ENCODE peak calls at places on chromosomes 7 and 10, in five cellular contexts. U is stomach, M is transverse colon, K is HepG2, B is GM12878. H is an unnamed sample.

GRCh38 chr7:128876127-128876526 is 13.5 kb downstream of the ATP6V1F start:
- DNase-seq in U (no peak), K (no peak), M (peak; percentile 26), B (no peak), H (peak; percentile 26)

GRCh38 chr10:129905553-129905952 is 58.5 kb downstream of the EBF3 start:
- DNase-seq in K (no peak), B (no peak), M (no peak), U (no peak), H (no peak)

GRCh38 chr7:916291-916941 is 38.1 kb downstream of the ADAP1 start:
- DNase-seq in K (no peak), U (no peak), B (no peak), M (peak; percentile 66), H (peak; percentile 66)

GRCh38 chr7:134932707-134933370 is 53.5 kb upstream of the AGBL3 start:
- DNase-seq in U (no peak), M (peak; percentile 23), B (peak; percentile 23), K (no peak), H (no peak)

GRCh38 chr10:20313665-20314064 is 497.4 kb downstream of the PLXDC2 start:
- DNase-seq in K (no peak), B (no peak), U (no peak), M (no peak), H (no peak)

GRCh38 chr10:92849234-92849525 is 860 bp downstream of the EXOC6 start:
- DNase-seq in U (no peak), B (no peak), K (no peak), M (no peak), H (no peak)

GRCh38 chr7:1200045-1200444 is 32.6 kb upstream of the UNCX start:
- DNase-seq in B (no peak), M (no peak), K (no peak), U (no peak), H (no peak)

GRCh38 chr7:73828107-73828803 is 2.5 kb upstream of the CLDN4 start:
- DNase-seq in K (peak; percentile 89), M (peak; percentile 86), B (no peak), U (peak; percentile 63), H (no peak)

GRCh38 chr7:76356823-76357222 is 2.0 kb downstream of the YWHAG start:
- DNase-seq in M (peak; percentile 35), U (no peak), B (no peak), K (no peak), H (no peak)

GRCh38 chr10:20552382-20552781 is 344.7 kb downstream of the NEBL start:
- DNase-seq in B (no peak), M (no peak), U (no peak), K (no peak), H (no peak)

GRCh38 chr10:86706977-86707376 is 38.7 kb downstream of the LDB3 start:
- DNase-seq in K (no peak), B (no peak), U (no peak), M (no peak), H (no peak)

GRCh38 chr10:95451150-95451549 is 110.0 kb downstream of the SORBS1 start:
- DNase-seq in K (no peak), U (no peak), M (no peak), B (no peak), H (no peak)
- TF ChIP-seq EP300 in K (no peak), U (no peak), M (no peak), B (no peak), H (no peak)

GRCh38 chr10:100155936-100156335 is 29.9 kb downstream of the ERLIN1 start:
- DNase-seq in U (no peak), M (no peak), K (no peak), B (no peak), H (no peak)
- H3K36me3 ChIP-seq in U (peaks cover 43% of the 10 kb centered on the region), M (no peaks in the 10 kb centered on the region), K (peaks cover 19% of the 10 kb centered on the region), B (peaks cover 21% of the 10 kb centered on the region), H (peaks cover 55% of the 10 kb centered on the region)

DNA sequence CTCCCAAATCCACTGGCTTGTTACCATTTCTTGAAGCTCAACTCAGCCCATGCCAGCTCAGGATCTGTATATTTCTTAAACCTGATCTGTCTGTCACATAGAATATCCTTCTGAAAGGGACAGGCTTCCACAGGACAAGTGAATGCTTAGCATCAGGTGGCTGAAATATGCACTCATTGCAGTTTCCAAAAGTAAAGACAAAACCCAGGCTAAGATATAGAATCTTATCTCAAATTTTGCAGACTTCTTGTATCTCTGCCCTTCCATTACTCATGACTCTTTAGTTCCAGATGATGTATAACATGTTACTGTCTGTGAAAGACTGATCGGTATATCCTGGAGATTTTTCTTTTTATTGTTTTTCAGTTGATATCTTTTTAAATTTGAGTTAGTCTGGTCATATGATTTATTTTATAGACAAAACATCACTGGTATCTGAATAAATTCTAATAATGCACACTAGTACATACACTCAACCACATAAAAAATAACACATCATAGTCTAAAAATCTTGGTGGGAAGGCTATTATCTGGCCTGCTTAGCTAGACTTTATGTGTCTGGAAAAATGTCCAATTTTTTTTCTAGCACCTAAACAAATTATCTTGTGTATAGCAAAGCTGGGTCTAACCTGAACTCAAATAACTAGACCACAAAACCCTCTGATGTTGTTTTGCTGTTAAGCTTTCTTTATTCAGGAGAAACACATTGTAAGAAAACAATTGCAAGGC is 182.6 kb downstream of the ADAM12 start:
- DNase-seq in K (no peak), B (no peak), U (no peak), M (no peak), H (no peak)
- TF ChIP-seq EP300 in K (no peak), B (no peak), U (no peak), M (no peak), H (no peak)

DNA sequence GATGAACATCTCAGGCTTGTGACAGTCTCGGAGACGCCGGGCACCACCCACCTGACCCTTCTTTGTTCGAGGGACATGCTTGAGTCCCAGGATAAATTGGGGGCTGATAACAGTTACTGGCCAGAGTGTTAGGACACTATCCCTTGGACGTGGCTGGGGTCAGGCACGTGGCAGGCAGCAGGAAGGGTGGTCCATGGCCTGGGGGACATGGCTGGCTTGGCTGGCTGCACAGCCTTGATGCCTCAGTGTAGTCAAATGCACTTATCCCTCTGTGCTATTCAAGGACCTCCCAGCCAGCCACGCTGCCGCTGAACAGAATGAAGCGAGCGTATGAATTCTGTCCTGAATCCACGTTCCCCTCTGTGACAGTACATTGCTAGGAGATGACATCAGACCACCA is 662.0 kb upstream of the FOXK1 start:
- DNase-seq in U (no peak), B (no peak), K (no peak), M (no peak), H (no peak)
- H3K36me3 ChIP-seq in U (no peaks in the 10 kb centered on the region), B (no peaks in the 10 kb centered on the region), K (no peaks in the 10 kb centered on the region), M (no peaks in the 10 kb centered on the region), H (no peaks in the 10 kb centered on the region)

DNA sequence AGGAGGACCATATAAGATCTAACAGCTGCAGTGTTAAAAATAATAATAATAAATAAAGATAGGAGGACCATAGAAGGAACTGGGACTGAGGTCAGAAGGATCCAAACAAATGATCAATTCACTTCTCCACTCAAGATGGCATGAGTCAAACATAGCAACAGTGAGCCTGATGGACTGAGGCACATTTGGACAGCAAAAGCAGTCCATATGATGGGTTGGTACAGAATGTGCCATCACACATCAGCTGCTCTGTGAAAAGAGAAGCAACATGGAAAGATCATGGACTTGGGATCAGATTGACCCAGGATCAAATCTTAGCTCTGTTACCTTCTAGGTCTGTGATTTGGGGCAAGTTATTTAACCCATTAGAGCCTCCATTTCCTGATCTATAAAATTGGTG is 188.9 kb upstream of the KMT2E start:
- DNase-seq in U (no peak), K (no peak), M (no peak), B (no peak), H (no peak)
- TF ChIP-seq EP300 in U (no peak), K (no peak), M (no peak), B (no peak), H (no peak)

DNA sequence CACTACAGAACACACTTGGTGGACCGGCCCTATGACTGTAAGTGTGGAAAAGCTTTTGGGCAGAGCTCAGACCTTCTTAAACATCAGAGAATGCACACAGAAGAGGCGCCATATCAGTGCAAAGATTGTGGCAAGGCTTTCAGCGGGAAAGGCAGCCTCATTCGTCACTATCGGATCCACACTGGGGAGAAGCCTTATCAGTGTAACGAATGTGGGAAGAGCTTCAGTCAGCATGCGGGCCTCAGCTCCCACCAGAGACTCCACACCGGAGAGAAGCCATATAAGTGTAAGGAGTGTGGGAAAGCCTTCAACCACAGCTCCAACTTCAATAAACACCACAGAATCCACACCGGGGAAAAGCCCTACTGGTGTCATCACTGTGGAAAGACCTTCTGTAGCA is 14.6 kb downstream of the ZSCAN21 start:
- DNase-seq in B (no peak), K (no peak), U (no peak), M (no peak), H (no peak)
- H3K36me3 ChIP-seq in B (peaks cover 12% of the 10 kb centered on the region), K (peaks cover 6% of the 10 kb centered on the region), U (peaks cover 37% of the 10 kb centered on the region), M (no peaks in the 10 kb centered on the region), H (peaks cover 60% of the 10 kb centered on the region)

GRCh38 chr7:8229927-8230326 is 32.0 kb downstream of the ICA1 start:
- DNase-seq in U (no peak), B (no peak), M (no peak), K (no peak), H (no peak)
- TF ChIP-seq EP300 in U (no peak), B (no peak), M (no peak), K (no peak), H (no peak)

H was measured in suprapubic skin.